ENCODE peak calls at places on chromosomes 1 and 21, in eight cellular contexts. T, J, L, D, E, C, K and Q are unnamed samples.

GRCh38 chr1:62184291-62184690 is 10.4 kb upstream of the L1TD1 start:
- DNase-seq in T (no peak), J (no peak), L (no peak), D (peak; percentile 15), E (no peak), C (no peak), K (no peak), Q (no peak)

GRCh38 chr1:113990966-113991365 is 11.7 kb downstream of the OLFML3 start:
- DNase-seq in T (no peak), J (no peak), L (no peak), D (no peak), E (no peak), C (no peak), K (no peak), Q (no peak)

GRCh38 chr1:201282931-201283829 is at the start of gene PKP1:
- DNase-seq in T (peak; percentile 10), J (peak; percentile 79), L (no peak), D (peak; percentile 68), E (peak; percentile 8), C (no peak), K (peak; percentile 58), Q (no peak)

GRCh38 chr1:28577052-28577678 is 14.9 kb upstream of the RAB42 start:
- DNase-seq in T (no peak), J (no peak), L (no peak), D (no peak), E (no peak), C (no peak), K (no peak), Q (no peak)

GRCh38 chr1:234315588-234315987 is 57.7 kb upstream of the COA6 start:
- DNase-seq in T (no peak), J (no peak), L (no peak), D (no peak), E (no peak), C (no peak), K (no peak), Q (no peak)

GRCh38 chr1:152047607-152047953 is 10.8 kb upstream of the S100A11 start:
- DNase-seq in T (peak; percentile 89), J (peak; percentile 71), L (peak; percentile 89), D (peak; percentile 56), E (peak; percentile 65), C (no peak), K (peak; percentile 86), Q (peak; percentile 84)

GRCh38 chr1:32291145-32291707 is 657 bp upstream of the HDAC1 start:
- DNase-seq in T (peak; percentile 52), J (no peak), L (no peak), D (no peak), E (peak; percentile 37), C (no peak), K (no peak), Q (no peak)

GRCh38 chr1:58290685-58291372 is 255.7 kb downstream of the OMA1 start:
- DNase-seq in T (peak; percentile 16), J (no peak), L (no peak), D (no peak), E (peak; percentile 47), C (no peak), K (no peak), Q (no peak)

GRCh38 chr21:34830386-34831140 is 161.8 kb downstream of the CLIC6 start:
- DNase-seq in T (no peak), J (no peak), L (no peak), D (peak; percentile 30), E (no peak), C (no peak), K (no peak), Q (no peak)

GRCh38 chr1:65146908-65147423 is 1.0 kb upstream of the AK4 start:
- DNase-seq in T (no peak), J (no peak), L (no peak), D (no peak), E (no peak), C (no peak), K (no peak), Q (no peak)

GRCh38 chr1:211942583-211942982 is 92.8 kb downstream of the INTS7 start:
- DNase-seq in T (no peak), J (no peak), L (no peak), D (no peak), E (no peak), C (no peak), K (no peak), Q (no peak)

GRCh38 chr1:195804547-195804946 is 803.7 kb downstream of the KCNT2 start:
- DNase-seq in T (no peak), J (no peak), L (no peak), D (no peak), E (no peak), C (no peak), K (no peak), Q (no peak)

GRCh38 chr1:218778257-218778656 is 395.4 kb upstream of the LYPLAL1 start:
- DNase-seq in T (peak; percentile 18), J (no peak), L (no peak), D (no peak), E (no peak), C (no peak), K (no peak), Q (no peak)

GRCh38 chr1:91699339-91699970 is 186.5 kb downstream of the TGFBR3 start:
- DNase-seq in T (peak; percentile 87), J (no peak), L (no peak), D (no peak), E (peak; percentile 86), C (peak; percentile 71), K (no peak), Q (peak; percentile 61)

GRCh38 chr21:45282283-45283018 is 5.2 kb downstream of the POFUT2 start:
- DNase-seq in T (no peak), J (peak; percentile 31), L (no peak), D (no peak), E (peak; percentile 0), C (no peak), K (no peak), Q (peak; percentile 10)

GRCh38 chr1:200512191-200512590 is 102.4 kb upstream of the ZNF281 start:
- DNase-seq in T (peak; percentile 95), J (no peak), L (no peak), D (no peak), E (no peak), C (no peak), K (no peak), Q (no peak)

GRCh38 chr1:71693581-71693980 is 588.8 kb downstream of the NEGR1 start:
- DNase-seq in T (no peak), J (no peak), L (no peak), D (no peak), E (no peak), C (no peak), K (no peak), Q (no peak)

GRCh38 chr1:20472860-20473711 is 12.9 kb downstream of the CAMK2N1 start:
- DNase-seq in T (peak; percentile 49), J (no peak), L (no peak), D (peak; percentile 73), E (peak; percentile 93), C (no peak), K (peak; percentile 80), Q (peak; percentile 53)

DNA sequence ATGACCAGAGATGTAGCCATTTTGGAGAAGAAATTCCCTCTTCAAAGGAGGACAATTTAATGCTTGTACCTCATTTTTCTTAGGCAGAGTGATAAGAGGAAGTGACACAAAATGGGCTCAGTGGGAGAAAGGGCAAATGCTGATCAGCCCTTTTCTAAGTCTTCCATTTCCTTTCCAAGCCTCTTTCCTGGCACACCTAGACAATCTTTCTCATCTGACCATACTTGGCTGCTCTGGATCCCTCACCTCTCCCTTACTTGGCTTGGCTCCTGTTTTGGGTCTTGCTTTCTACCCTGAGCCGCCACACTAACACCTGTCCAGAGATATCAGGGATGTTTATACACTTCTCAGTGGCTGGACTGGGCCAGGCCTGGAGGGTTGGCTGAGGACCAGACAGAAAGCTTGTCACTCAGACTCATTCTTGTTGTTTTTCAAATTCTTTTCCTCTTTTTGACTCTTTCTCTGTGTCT is 13.1 kb downstream of the TXNIP start:
- DNase-seq in T (no peak), J (peak; percentile 55), L (no peak), D (peak; percentile 54), E (no peak), C (no peak), K (peak; percentile 73), Q (peak; percentile 72)
- H3K4me1 ChIP-seq in T (peaks cover 21% of the 10 kb centered on the region), J (peaks cover 28% of the 10 kb centered on the region), L (peaks cover 57% of the 10 kb centered on the region), D (peaks cover 9% of the 10 kb centered on the region), E (peaks cover 93% of the 10 kb centered on the region), C (peaks cover 61% of the 10 kb centered on the region), K (peaks cover 80% of the 10 kb centered on the region), Q (peaks cover 31% of the 10 kb centered on the region)

GRCh38 chr21:19759836-19760235 is 1238.4 kb upstream of the NCAM2 start:
- DNase-seq in T (no peak), J (no peak), L (no peak), D (no peak), E (no peak), C (no peak), K (no peak), Q (no peak)
- TF ChIP-seq POLR2A in T (no peak), J (no peak), L (no peak), D (no peak), E (no peak), C (no peak), K (no peak), Q (no peak)

DNA sequence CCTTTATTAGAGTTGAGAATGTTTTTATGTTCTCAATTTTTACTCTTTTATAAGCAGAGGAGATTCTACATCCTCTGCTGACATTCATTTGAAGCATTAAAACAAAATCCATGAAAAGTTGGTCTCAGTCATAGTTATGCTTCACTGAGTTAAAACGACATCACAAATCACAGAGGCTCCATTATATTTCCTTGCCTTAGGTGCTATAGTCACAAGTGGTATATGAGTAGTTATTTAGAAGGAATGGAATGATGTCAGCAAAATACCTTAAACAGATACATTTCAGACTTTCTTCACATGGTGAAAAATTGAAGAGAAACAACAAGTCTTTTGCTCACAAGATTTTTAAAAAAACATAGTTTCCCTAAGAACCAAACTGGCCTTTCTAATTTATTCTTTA is 11.7 kb upstream of the METTL13 start:
- DNase-seq in T (no peak), J (no peak), L (no peak), D (no peak), E (no peak), C (no peak), K (no peak), Q (no peak)
- H3K4me1 ChIP-seq in T (no peaks in the 10 kb centered on the region), J (no peaks in the 10 kb centered on the region), L (no peaks in the 10 kb centered on the region), D (no peaks in the 10 kb centered on the region), E (no peaks in the 10 kb centered on the region), C (no peaks in the 10 kb centered on the region), K (no peaks in the 10 kb centered on the region), Q (no peaks in the 10 kb centered on the region)

DNA sequence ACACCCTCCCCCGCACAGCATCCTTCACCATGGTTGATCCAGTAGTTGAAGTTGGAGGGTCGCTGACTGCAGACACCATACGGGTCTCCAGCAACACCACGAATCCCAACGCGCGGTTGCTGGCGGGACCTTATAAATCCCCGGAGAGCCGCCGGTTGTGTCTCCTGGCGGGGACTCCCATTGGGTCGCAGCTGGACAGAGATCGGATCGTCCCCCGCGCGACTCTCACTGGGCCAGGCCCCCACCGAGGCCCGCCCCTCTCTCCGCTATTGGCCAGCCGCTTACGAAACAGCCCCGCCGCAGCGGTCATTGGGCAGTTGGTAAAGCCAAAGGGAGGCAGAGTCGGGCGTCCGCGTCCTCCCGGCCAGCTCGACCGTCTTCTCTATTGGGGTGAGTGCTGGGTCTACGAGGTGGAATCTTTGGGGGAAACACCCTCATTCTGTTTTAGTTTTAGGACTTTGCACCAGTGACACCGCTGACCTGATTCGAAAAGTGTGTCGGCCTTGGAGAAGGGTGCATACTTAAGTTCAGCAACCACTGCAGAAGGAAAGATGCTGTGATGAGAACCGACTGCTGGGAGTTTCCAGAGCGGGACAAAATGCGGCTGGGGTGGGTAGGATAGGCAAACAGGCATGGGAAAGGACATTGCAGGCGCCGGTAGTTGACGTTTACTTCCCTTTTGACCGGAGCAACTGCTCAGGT is 27.4 kb downstream of the RABIF start:
- DNase-seq in T (peak; percentile 86), J (peak; percentile 92), L (peak; percentile 75), D (peak; percentile 95), E (peak; percentile 96), C (peak; percentile 87), K (peak; percentile 96), Q (peak; percentile 89)
- TF ChIP-seq POLR2A in T (no peak), J (no peak), L (peak; percentile 56), D (peak; percentile 61), E (peak; percentile 49), C (peak; percentile 80), K (no peak), Q (peak; percentile 84)

GRCh38 chr1:44808938-44809917 is 905 bp downstream of the BTBD19 start:
- DNase-seq in T (peak; percentile 82), J (peak; percentile 39), L (no peak), D (peak; percentile 92), E (peak; percentile 72), C (no peak), K (peak; percentile 80), Q (peak; percentile 73)
- H3K4me1 ChIP-seq in T (peaks cover 53% of the 10 kb centered on the region), J (peaks cover 43% of the 10 kb centered on the region), L (peaks cover 78% of the 10 kb centered on the region), D (peaks cover 13% of the 10 kb centered on the region), E (peaks cover 76% of the 10 kb centered on the region), C (peaks cover 75% of the 10 kb centered on the region), K (peaks cover 61% of the 10 kb centered on the region), Q (peaks cover 21% of the 10 kb centered on the region)